ENCODE peak calls at places on chromosomes 16 and 17, in eight cellular contexts. F, E, J, Z, D, N, U and V are unnamed samples.

GRCh38 chr16:28981517-28981916 is 3.3 kb upstream of the LAT start:
- DNase-seq in F (no peak), E (no peak), J (no peak), Z (no peak), D (no peak), N (peak; percentile 62), U (peak; percentile 58), V (peak; percentile 50)

GRCh38 chr16:7545251-7545650 is 212.6 kb downstream of the RBFOX1 start:
- DNase-seq in F (no peak), E (no peak), J (no peak), Z (no peak), D (no peak), N (no peak), U (no peak), V (no peak)

GRCh38 chr17:42803074-42803883 is 4.6 kb downstream of the CNTD1 start:
- DNase-seq in F (no peak), E (no peak), J (no peak), Z (no peak), D (no peak), N (no peak), U (peak; percentile 42), V (no peak)

GRCh38 chr16:66364117-66364958 is 2.2 kb upstream of the CDH5 start:
- DNase-seq in F (peak; percentile 58), E (no peak), J (no peak), Z (peak; percentile 38), D (peak; percentile 67), N (no peak), U (peak; percentile 53), V (no peak)

GRCh38 chr17:249236-249993 is 68.0 kb upstream of the DOC2B start:
- DNase-seq in F (no peak), E (no peak), J (peak; percentile 69), Z (peak; percentile 1), D (peak; percentile 7), N (no peak), U (no peak), V (no peak)

GRCh38 chr16:76535-77272 is 1.3 kb upstream of the MPG start:
- DNase-seq in F (peak; percentile 65), E (peak; percentile 70), J (peak; percentile 84), Z (peak; percentile 71), D (peak; percentile 85), N (peak; percentile 63), U (peak; percentile 74), V (peak; percentile 71)

GRCh38 chr16:62477796-62478195 is 441.6 kb upstream of the CDH8 start:
- DNase-seq in F (no peak), E (no peak), J (no peak), Z (no peak), D (no peak), N (no peak), U (no peak), V (no peak)

GRCh38 chr16:85612801-85613608 is at the start of gene GSE1:
- DNase-seq in F (peak; percentile 81), E (peak; percentile 95), J (peak; percentile 97), Z (peak; percentile 98), D (peak; percentile 98), N (peak; percentile 95), U (peak; percentile 92), V (peak; percentile 98)

GRCh38 chr17:32992360-32993033 is 850 bp downstream of the SPACA3 start:
- DNase-seq in F (no peak), E (no peak), J (no peak), Z (no peak), D (no peak), N (no peak), U (no peak), V (no peak)

GRCh38 chr16:11133344-11133921 is 122.6 kb downstream of the SOCS1 start:
- DNase-seq in F (peak; percentile 93), E (peak; percentile 87), J (no peak), Z (peak; percentile 60), D (no peak), N (no peak), U (peak; percentile 91), V (no peak)

GRCh38 chr16:89343501-89344291 is 126.2 kb downstream of the ZNF778 start:
- DNase-seq in F (peak; percentile 52), E (no peak), J (no peak), Z (peak; percentile 40), D (peak; percentile 70), N (no peak), U (peak; percentile 89), V (no peak)

GRCh38 chr17:31296156-31296555 is 883 bp downstream of the OMG start:
- DNase-seq in F (no peak), E (no peak), J (no peak), Z (no peak), D (no peak), N (no peak), U (no peak), V (no peak)

GRCh38 chr16:3609895-3610697 is 1.3 kb downstream of the SLX4 start:
- DNase-seq in F (peak; percentile 2), E (no peak), J (no peak), Z (no peak), D (no peak), N (no peak), U (no peak), V (no peak)

GRCh38 chr16:67884684-67885083 is at the start of gene NRN1L:
- DNase-seq in F (peak; percentile 66), E (peak; percentile 85), J (peak; percentile 90), Z (peak; percentile 83), D (peak; percentile 80), N (no peak), U (peak; percentile 77), V (no peak)

GRCh38 chr16:56475226-56475625 is 23.9 kb downstream of the OGFOD1 start:
- DNase-seq in F (no peak), E (no peak), J (no peak), Z (no peak), D (no peak), N (no peak), U (no peak), V (no peak)

GRCh38 chr17:14301761-14302401 is 1.0 kb downstream of the HS3ST3B1 start:
- DNase-seq in F (no peak), E (peak; percentile 44), J (peak; percentile 87), Z (peak; percentile 43), D (peak; percentile 75), N (peak; percentile 54), U (no peak), V (peak; percentile 70)

DNA sequence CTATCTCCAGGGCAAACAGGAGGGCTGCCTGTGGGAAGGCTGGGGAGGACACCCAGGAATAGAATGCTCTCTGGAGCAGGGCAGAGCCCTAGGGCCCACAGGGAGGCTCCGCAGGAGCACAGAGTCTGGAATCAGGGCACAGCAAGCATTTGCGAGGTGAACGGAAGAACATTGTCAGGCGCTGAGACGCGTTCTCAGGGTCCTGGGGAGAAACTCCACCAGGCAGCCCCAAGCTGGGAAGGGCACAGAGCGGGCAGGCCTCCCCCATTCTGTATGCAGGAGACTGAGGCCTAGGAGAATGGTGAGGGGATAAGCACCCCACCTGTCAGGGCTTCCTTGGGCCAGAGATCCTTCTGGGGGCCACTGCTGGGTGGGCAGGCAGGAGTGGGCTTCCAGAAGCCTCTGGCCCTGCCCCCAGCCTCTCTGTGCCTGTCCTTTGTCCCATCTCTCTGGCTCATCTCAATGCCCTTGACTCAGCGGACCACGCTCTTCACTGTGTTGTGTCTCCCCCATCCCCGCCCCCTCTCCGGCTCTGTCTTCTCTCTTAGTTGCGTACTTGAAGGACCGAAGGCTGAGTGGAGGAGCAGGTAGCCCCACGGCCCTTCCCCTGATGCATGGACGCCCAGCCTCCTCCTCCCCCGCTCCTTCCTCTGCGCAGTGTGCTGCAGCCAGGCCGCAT is 5.1 kb upstream of the SETD6 start:
- DNase-seq in F (no peak), E (no peak), J (peak; percentile 45), Z (no peak), D (no peak), N (no peak), U (no peak), V (no peak)
- TF ChIP-seq CTCF in F (no peak), E (no peak), J (no peak), Z (no peak), D (no peak), N (no peak), U (no peak), V (no peak)

DNA sequence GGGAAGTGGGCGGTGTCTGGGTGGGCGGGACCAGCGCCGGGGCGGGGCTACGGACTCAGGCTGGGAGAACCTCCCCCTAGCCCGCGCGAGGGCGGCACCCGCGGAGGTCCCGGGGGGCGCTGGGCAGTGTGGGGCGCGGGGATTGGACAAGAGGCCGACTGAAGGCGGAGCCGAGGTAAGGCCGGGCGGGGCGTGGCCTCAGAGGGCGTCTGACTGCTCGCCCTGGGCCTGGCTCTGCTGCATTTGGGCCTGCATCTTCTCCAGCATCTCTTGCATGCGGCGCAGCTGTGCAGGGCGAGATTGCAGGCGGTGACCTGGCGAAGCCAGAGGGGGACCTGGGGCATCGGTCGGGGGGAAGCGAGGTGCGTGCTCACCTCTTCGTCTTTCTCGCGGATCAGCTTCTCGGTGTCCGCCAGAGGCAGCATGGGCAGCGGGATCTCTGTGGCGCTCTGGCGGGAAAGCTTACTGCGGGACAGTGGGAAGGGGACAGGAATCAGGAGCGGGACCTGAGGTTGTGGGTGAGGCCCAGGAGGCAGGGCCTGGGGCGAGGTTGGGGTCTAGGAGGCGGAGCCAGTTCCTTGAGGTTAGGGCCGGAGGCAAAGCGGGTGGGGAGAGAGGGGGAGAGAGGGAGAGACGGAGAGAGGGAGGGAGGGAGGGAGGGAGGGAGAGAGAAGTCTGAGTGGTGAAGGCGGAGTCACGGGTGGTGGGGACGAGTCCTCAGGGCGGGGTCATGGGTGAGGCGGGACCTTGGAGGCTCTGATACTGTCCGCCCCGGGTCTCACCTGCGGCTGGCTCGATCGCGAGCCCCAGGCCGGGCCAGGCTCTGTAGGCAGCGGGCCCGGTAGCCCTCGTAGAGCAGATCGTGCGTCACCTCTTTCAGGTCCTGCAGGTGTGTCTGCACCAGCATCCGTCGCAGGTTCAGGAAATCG is 3.9 kb downstream of the SEPTIN1 start:
- DNase-seq in F (peak; percentile 87), E (peak; percentile 99), J (peak; percentile 100), Z (peak; percentile 100), D (peak; percentile 100), N (peak; percentile 99), U (peak; percentile 94), V (peak; percentile 97)
- TF ChIP-seq CTCF in F (peak; percentile 29), E (no peak), J (no peak), Z (peak; percentile 7), D (no peak), N (no peak), U (no peak), V (no peak)

GRCh38 chr16:14199199-14199598 is 128.1 kb downstream of the MRTFB start:
- DNase-seq in F (no peak), E (no peak), J (no peak), Z (no peak), D (no peak), N (no peak), U (no peak), V (no peak)

GRCh38 chr16:14199624-14200023 is 128.5 kb downstream of the MRTFB start:
- DNase-seq in F (peak; percentile 29), E (no peak), J (no peak), Z (no peak), D (no peak), N (no peak), U (peak; percentile 33), V (no peak)

GRCh38 chr16:14205666-14206065 is 134.5 kb downstream of the MRTFB start:
- DNase-seq in F (no peak), E (no peak), J (no peak), Z (no peak), D (no peak), N (peak; percentile 20), U (no peak), V (peak; percentile 11)

GRCh38 chr16:14202095-14202494 is 131.0 kb downstream of the MRTFB start:
- DNase-seq in F (no peak), E (no peak), J (no peak), Z (no peak), D (no peak), N (no peak), U (no peak), V (no peak)

GRCh38 chr16:14202697-14203096 is 131.6 kb downstream of the MRTFB start:
- DNase-seq in F (peak; percentile 44), E (no peak), J (no peak), Z (no peak), D (no peak), N (no peak), U (peak; percentile 19), V (peak; percentile 11)
- TF ChIP-seq CTCF in F (peak; percentile 34), E (no peak), J (no peak), Z (peak; percentile 45), D (peak; percentile 7), N (no peak), U (peak; percentile 48), V (no peak)

GRCh38 chr17:44637066-44637465 is 19.2 kb upstream of the MEIOC start:
- DNase-seq in F (no peak), E (no peak), J (no peak), Z (no peak), D (no peak), N (no peak), U (peak; percentile 9), V (no peak)
- TF ChIP-seq CTCF in F (no peak), E (no peak), J (no peak), Z (no peak), D (no peak), N (no peak), U (no peak), V (no peak)